ENCODE peak calls at places on chromosome 17, in nine cellular contexts. One of them, this sample, is unnamed.

GRCh38 chr17:41594363-41594915 is 7.7 kb upstream of the KRT14 start:
- DNase-seq in adipocyte: no peak
- DNase-seq in astrocyte of the spinal cord: no peak
- DNase-seq in NB4: no peak
- DNase-seq in stomach: no peak
- DNase-seq in neural progenitor cell: no peak
- DNase-seq in psoas muscle: no peak
- DNase-seq in BE2C: no peak
- DNase-seq in GM23338: no peak
- DNase-seq in this sample: no peak

GRCh38 chr17:50568659-50569058 is 8.1 kb downstream of the CACNA1G start:
- DNase-seq in adipocyte: no peak
- DNase-seq in astrocyte of the spinal cord: no peak
- DNase-seq in NB4: no peak
- DNase-seq in stomach: no peak
- DNase-seq in neural progenitor cell: no peak
- DNase-seq in psoas muscle: no peak
- DNase-seq in BE2C: no peak
- DNase-seq in GM23338: no peak
- DNase-seq in this sample: no peak

GRCh38 chr17:17691468-17692263 is 10.4 kb downstream of the RAI1 start:
- DNase-seq in adipocyte: no peak
- DNase-seq in astrocyte of the spinal cord: no peak
- DNase-seq in NB4: peak
- DNase-seq in stomach: peak
- DNase-seq in neural progenitor cell: no peak
- DNase-seq in psoas muscle: no peak
- DNase-seq in BE2C: peak
- DNase-seq in GM23338: no peak
- DNase-seq in this sample: no peak

GRCh38 chr17:38864636-38865398 is 5.0 kb upstream of the LASP1 start:
- DNase-seq in adipocyte: no peak
- DNase-seq in astrocyte of the spinal cord: peak
- DNase-seq in NB4: no peak
- DNase-seq in stomach: no peak
- DNase-seq in neural progenitor cell: peak
- DNase-seq in psoas muscle: no peak
- DNase-seq in BE2C: peak
- DNase-seq in GM23338: peak
- DNase-seq in this sample: no peak

GRCh38 chr17:83189673-83190385 is 110.4 kb downstream of the METRNL start:
- DNase-seq in adipocyte: peak
- DNase-seq in astrocyte of the spinal cord: peak
- DNase-seq in NB4: no peak
- DNase-seq in stomach: peak
- DNase-seq in neural progenitor cell: no peak
- DNase-seq in psoas muscle: peak
- DNase-seq in BE2C: no peak
- DNase-seq in GM23338: no peak
- DNase-seq in this sample: peak

GRCh38 chr17:27355419-27355818 is 61.5 kb downstream of the WSB1 start:
- DNase-seq in adipocyte: no peak
- DNase-seq in astrocyte of the spinal cord: no peak
- DNase-seq in NB4: no peak
- DNase-seq in stomach: no peak
- DNase-seq in neural progenitor cell: peak
- DNase-seq in psoas muscle: no peak
- DNase-seq in BE2C: no peak
- DNase-seq in GM23338: no peak
- DNase-seq in this sample: no peak

GRCh38 chr17:54900457-54901229 is at the start of gene TOM1L1:
- DNase-seq in adipocyte: peak
- DNase-seq in astrocyte of the spinal cord: peak
- DNase-seq in NB4: no peak
- DNase-seq in stomach: peak
- DNase-seq in neural progenitor cell: peak
- DNase-seq in psoas muscle: peak
- DNase-seq in BE2C: peak
- DNase-seq in GM23338: peak
- DNase-seq in this sample: peak

GRCh38 chr17:78214706-78215061 is 631 bp downstream of the BIRC5 start:
- DNase-seq in adipocyte: no peak
- DNase-seq in astrocyte of the spinal cord: no peak
- DNase-seq in NB4: no peak
- DNase-seq in stomach: no peak
- DNase-seq in neural progenitor cell: no peak
- DNase-seq in psoas muscle: no peak
- DNase-seq in BE2C: no peak
- DNase-seq in GM23338: no peak
- DNase-seq in this sample: no peak

GRCh38 chr17:40179923-40180659 is 2.8 kb downstream of the RAPGEFL1 start:
- DNase-seq in adipocyte: peak
- DNase-seq in astrocyte of the spinal cord: peak
- DNase-seq in NB4: peak
- DNase-seq in stomach: no peak
- DNase-seq in neural progenitor cell: no peak
- DNase-seq in psoas muscle: no peak
- DNase-seq in BE2C: no peak
- DNase-seq in GM23338: no peak
- DNase-seq in this sample: no peak

GRCh38 chr17:3582921-3583320 is 25.3 kb upstream of the TRPV3 start:
- DNase-seq in adipocyte: no peak
- DNase-seq in astrocyte of the spinal cord: no peak
- DNase-seq in NB4: no peak
- DNase-seq in stomach: no peak
- DNase-seq in neural progenitor cell: no peak
- DNase-seq in psoas muscle: no peak
- DNase-seq in BE2C: no peak
- DNase-seq in GM23338: no peak
- DNase-seq in this sample: peak

GRCh38 chr17:10116676-10117075 is 81.7 kb downstream of the GAS7 start:
- DNase-seq in adipocyte: no peak
- DNase-seq in astrocyte of the spinal cord: no peak
- DNase-seq in NB4: no peak
- DNase-seq in stomach: no peak
- DNase-seq in neural progenitor cell: no peak
- DNase-seq in psoas muscle: no peak
- DNase-seq in BE2C: no peak
- DNase-seq in GM23338: no peak
- DNase-seq in this sample: no peak

GRCh38 chr17:10115536-10115932 is 82.9 kb downstream of the GAS7 start:
- DNase-seq in adipocyte: no peak
- DNase-seq in astrocyte of the spinal cord: no peak
- DNase-seq in NB4: no peak
- DNase-seq in stomach: no peak
- DNase-seq in neural progenitor cell: no peak
- DNase-seq in psoas muscle: no peak
- DNase-seq in BE2C: no peak
- DNase-seq in GM23338: no peak
- DNase-seq in this sample: no peak

GRCh38 chr17:10117085-10117484 is 81.3 kb downstream of the GAS7 start:
- DNase-seq in adipocyte: no peak
- DNase-seq in astrocyte of the spinal cord: no peak
- DNase-seq in NB4: no peak
- DNase-seq in stomach: no peak
- DNase-seq in neural progenitor cell: no peak
- DNase-seq in psoas muscle: no peak
- DNase-seq in BE2C: no peak
- DNase-seq in GM23338: no peak
- DNase-seq in this sample: no peak

GRCh38 chr17:10116267-10116666 is 82.1 kb downstream of the GAS7 start:
- DNase-seq in adipocyte: no peak
- DNase-seq in astrocyte of the spinal cord: no peak
- DNase-seq in NB4: no peak
- DNase-seq in stomach: no peak
- DNase-seq in neural progenitor cell: no peak
- DNase-seq in psoas muscle: no peak
- DNase-seq in BE2C: no peak
- DNase-seq in GM23338: no peak
- DNase-seq in this sample: no peak

DNA sequence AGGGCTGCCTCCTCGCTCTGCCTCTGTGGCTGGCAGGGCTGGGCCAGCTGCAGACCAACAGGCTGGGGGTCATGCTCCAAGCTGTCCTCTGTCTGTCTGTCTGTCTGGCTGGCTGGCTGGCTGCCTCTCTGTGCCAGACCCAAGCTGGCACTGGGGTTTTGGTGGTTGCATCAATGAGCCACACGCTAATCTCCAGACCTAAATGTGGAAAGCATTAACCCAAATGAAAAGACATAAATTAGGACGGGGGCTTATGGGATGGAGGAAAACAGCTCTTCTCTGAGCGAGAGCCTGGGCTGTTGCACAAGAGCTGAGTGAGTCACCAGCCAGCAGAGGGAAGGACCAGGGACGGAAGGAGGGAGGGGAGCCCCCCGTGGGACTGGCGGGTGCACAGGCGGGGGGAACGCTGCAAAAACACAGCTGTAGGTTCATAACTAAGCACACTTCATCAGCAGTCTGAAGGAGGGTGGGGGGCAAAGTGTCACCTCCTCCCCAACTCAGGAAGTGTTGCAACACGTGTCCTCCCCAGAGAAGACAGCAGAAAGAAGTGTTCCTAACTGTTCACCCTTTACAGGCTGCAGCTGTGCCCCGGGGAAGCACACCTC is 83.4 kb downstream of the GAS7 start:
- DNase-seq in adipocyte: peak
- DNase-seq in astrocyte of the spinal cord: peak
- DNase-seq in NB4: peak
- DNase-seq in stomach: peak
- DNase-seq in neural progenitor cell: no peak
- DNase-seq in psoas muscle: peak
- DNase-seq in BE2C: no peak
- DNase-seq in GM23338: no peak
- DNase-seq in this sample: peak
- H3K4me3 ChIP-seq in adipocyte: peak
- H3K4me3 ChIP-seq in astrocyte of the spinal cord: no peak
- H3K4me3 ChIP-seq in NB4: peak
- H3K4me3 ChIP-seq in stomach: no peak
- H3K4me3 ChIP-seq in neural progenitor cell: no peak
- H3K4me3 ChIP-seq in psoas muscle: no peak
- H3K4me3 ChIP-seq in BE2C: no peak
- H3K4me3 ChIP-seq in GM23338: no peak
- H3K4me3 ChIP-seq in this sample: no peak

DNA sequence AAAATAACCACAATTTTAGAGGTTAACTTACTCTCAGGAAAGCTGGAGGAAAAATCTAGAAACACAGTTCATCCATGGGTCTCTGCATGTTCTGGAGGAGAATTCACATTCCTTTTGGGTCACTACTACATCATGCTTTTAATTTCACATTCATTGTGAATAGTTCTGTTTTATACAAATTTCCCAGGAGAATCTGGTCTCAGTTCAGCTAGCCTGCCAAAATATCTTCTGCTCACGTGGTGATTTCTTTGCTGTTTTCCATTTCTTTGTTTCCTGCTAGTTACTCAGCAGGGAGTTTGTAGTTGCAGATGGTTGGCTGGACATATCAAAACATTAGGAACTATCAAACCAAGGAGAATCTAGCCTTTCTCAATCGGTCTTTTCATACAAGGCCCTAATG is at the start of gene ABCA9:
- DNase-seq in adipocyte: peak
- DNase-seq in astrocyte of the spinal cord: peak
- DNase-seq in NB4: no peak
- DNase-seq in stomach: no peak
- DNase-seq in neural progenitor cell: no peak
- DNase-seq in psoas muscle: no peak
- DNase-seq in BE2C: no peak
- DNase-seq in GM23338: no peak
- DNase-seq in this sample: no peak
- H3K4me3 ChIP-seq in adipocyte: peak
- H3K4me3 ChIP-seq in astrocyte of the spinal cord: peak
- H3K4me3 ChIP-seq in NB4: no peak
- H3K4me3 ChIP-seq in stomach: no peak
- H3K4me3 ChIP-seq in neural progenitor cell: no peak
- H3K4me3 ChIP-seq in psoas muscle: peak
- H3K4me3 ChIP-seq in BE2C: no peak
- H3K4me3 ChIP-seq in GM23338: no peak
- H3K4me3 ChIP-seq in this sample: no peak

DNA sequence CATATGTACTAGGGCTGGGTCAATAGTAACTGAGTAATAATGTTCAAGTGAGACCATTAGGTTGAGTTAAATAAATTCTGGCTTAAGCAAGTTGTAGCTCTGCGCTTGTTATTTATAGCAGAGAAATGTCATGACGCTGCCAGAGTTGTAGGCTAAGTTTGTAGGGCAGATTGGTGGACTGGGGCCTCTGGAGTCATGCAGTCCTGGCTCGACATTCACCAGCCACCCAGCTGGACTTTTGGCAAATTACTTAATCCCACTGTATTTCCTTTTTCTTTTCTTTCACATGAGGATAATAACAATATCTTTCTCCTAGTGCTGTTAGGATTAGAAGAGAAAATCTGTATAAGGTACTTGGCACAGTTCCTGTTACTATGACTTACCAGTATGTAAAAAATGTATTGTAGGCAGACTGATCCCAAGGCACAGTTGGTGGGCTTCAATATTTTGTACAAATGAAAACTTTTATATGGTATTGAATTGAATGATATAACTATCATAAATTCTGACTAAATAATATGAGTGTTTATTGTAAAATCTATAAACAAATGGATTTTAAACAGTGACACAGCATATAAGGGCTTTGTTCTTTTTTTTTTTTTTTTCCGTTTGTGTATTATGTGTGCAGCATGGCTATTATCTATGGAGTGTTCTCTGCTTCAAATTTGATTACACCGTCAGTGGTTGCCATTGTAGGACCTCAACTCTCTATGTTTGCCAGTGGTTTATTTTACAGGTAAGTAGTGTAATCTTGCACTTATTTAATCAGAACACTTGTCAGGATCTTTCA is 2.6 kb downstream of the MFSD11 start:
- DNase-seq in adipocyte: peak
- DNase-seq in astrocyte of the spinal cord: no peak
- DNase-seq in NB4: no peak
- DNase-seq in stomach: no peak
- DNase-seq in neural progenitor cell: no peak
- DNase-seq in psoas muscle: no peak
- DNase-seq in BE2C: no peak
- DNase-seq in GM23338: no peak
- DNase-seq in this sample: no peak
- H3K4me3 ChIP-seq in adipocyte: peak
- H3K4me3 ChIP-seq in astrocyte of the spinal cord: no peak
- H3K4me3 ChIP-seq in NB4: no peak
- H3K4me3 ChIP-seq in stomach: no peak
- H3K4me3 ChIP-seq in neural progenitor cell: no peak
- H3K4me3 ChIP-seq in psoas muscle: peak
- H3K4me3 ChIP-seq in BE2C: peak
- H3K4me3 ChIP-seq in GM23338: no peak
- H3K4me3 ChIP-seq in this sample: no peak

DNA sequence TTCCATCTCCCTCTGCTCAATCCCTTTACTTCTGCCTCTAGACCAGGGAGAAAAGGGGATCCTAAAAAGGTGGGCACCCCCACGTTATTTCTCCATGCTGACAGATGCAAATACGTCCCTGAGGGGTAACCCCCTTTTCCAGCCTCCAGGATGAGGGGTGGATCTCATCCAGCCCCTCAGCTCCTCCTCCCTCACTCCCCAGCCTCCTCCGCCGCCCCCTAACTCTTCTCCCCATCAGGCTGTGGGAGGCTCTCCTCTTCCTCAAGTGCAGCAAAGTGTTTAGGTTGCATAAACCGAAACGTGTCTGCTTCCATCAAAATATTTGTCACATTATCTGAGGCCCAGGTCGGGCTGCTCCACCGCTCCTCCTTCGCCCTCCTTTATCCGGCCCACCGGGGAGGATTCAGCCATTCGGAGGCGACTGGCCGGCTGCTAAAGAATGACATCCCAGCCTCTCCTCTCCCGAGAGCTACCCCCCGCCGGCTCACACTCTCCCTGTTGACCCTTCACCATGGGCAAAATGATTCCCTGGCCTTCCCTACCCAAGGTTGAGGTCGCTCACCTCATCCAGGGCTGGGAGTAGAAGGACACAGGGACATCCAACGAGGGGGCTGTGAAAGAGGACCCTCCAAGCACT is 1.2 kb upstream of the C1QL1 start:
- DNase-seq in adipocyte: no peak
- DNase-seq in astrocyte of the spinal cord: no peak
- DNase-seq in NB4: no peak
- DNase-seq in stomach: no peak
- DNase-seq in neural progenitor cell: peak
- DNase-seq in psoas muscle: no peak
- DNase-seq in BE2C: no peak
- DNase-seq in GM23338: peak
- DNase-seq in this sample: no peak
- H3K4me3 ChIP-seq in adipocyte: no peak
- H3K4me3 ChIP-seq in astrocyte of the spinal cord: no peak
- H3K4me3 ChIP-seq in NB4: no peak
- H3K4me3 ChIP-seq in stomach: peak
- H3K4me3 ChIP-seq in neural progenitor cell: peak
- H3K4me3 ChIP-seq in psoas muscle: no peak
- H3K4me3 ChIP-seq in BE2C: no peak
- H3K4me3 ChIP-seq in GM23338: peak
- H3K4me3 ChIP-seq in this sample: no peak

This sample was measured in lung.